ENCODE peak calls at places on chromosome 20, in seven cellular contexts. D is lower lobe of right lung; K is activated T-cell treated with anti-CD3 and anti-CD28 coated beads, Interleukin-2, amount 50 U/mL, for 72 hours; I is RCC 7860; R is fibroblast of pulmonary artery; W is activated CD4-positive, CD25-positive, alpha-beta regulatory T cell; Z is germinal center. J is an unnamed sample.

GRCh38 chr20:31637660-31638059 is at the start of gene COX4I2:
- DNase-seq in D (no peak), W (no peak), K (no peak), I (no peak), R (no peak), Z (no peak), J (no peak)

GRCh38 chr20:9447182-9447581 is 67.2 kb upstream of the LAMP5 start:
- DNase-seq in I (no peak), D (no peak), W (no peak), K (no peak), Z (no peak), R (no peak), J (no peak)

GRCh38 chr20:46830886-46831632 is 63.6 kb upstream of the EYA2 start:
- DNase-seq in Z (no peak), W (no peak), K (no peak), I (no peak), R (no peak), D (no peak), J (no peak)

GRCh38 chr20:3010985-3011723 is 32.3 kb upstream of the GNRH2 start:
- DNase-seq in R (peak), D (no peak), I (peak), K (peak), Z (no peak), W (no peak), J (no peak)

GRCh38 chr20:11394145-11394833 is 523.4 kb upstream of the BTBD3 start:
- DNase-seq in Z (no peak), K (no peak), R (peak), W (no peak), I (peak), D (no peak), J (no peak)

GRCh38 chr20:25280574-25281535 is 33.0 kb downstream of the PYGB start:
- DNase-seq in W (no peak), Z (no peak), I (no peak), R (no peak), K (no peak), D (peak), J (no peak)

GRCh38 chr20:56890011-56890410 is 260.9 kb downstream of the TFAP2C start:
- DNase-seq in I (no peak), W (no peak), K (no peak), Z (no peak), D (no peak), R (no peak), J (no peak)

GRCh38 chr20:46364670-46365482 is 41.5 kb downstream of the ELMO2 start:
- DNase-seq in D (no peak), I (no peak), K (no peak), R (no peak), W (no peak), Z (no peak), J (no peak)

GRCh38 chr20:32820000-32820697 is 395 bp downstream of the MAPRE1 start:
- DNase-seq in W (peak), D (peak), K (peak), I (peak), Z (peak), R (peak), J (peak)

GRCh38 chr20:64250027-64250426 is 5.5 kb upstream of the PCMTD2 start:
- DNase-seq in D (no peak), Z (no peak), K (no peak), R (no peak), I (no peak), W (no peak), J (no peak)

GRCh38 chr20:38601216-38602184 is at the start of gene ARHGAP40:
- DNase-seq in K (peak), W (no peak), Z (peak), R (no peak), D (peak), I (no peak), J (no peak)

GRCh38 chr20:61117725-61118124 is 134.3 kb upstream of the CDH4 start:
- DNase-seq in K (no peak), Z (no peak), D (no peak), I (peak), R (no peak), W (no peak), J (no peak)

J was measured in AML-193.